ENCODE peak calls at places on chromosomes 11 and 22, in nine cellular contexts. D is stimulated activated naive CD4-positive, alpha-beta T cell; S is stimulated activated CD8-positive, alpha-beta memory T cell treated with anti-CD3 and anti-CD28 coated beads, Interleukin-15, amount 100 ng/mL, for 4 hours; R is HCEC 1CT; J is heart right ventricle; L is T-helper 9 cell; A is left cardiac atrium; Y is RCC 7860; T is activated T-helper 1 cell treated with anti-CD3 and anti-CD28 coated beads, Interleukin-2, amount 50 U/mL, for 16 hours. V is an unnamed sample.

GRCh38 chr11:134373591-134374052 is 38.4 kb downstream of the B3GAT1 start:
- DNase-seq in L (no peak), J (no peak), S (no peak), A (no peak), T (no peak), Y (no peak), D (no peak), R (no peak), V (no peak)

GRCh38 chr11:12006552-12007229 is 1.7 kb downstream of the DKK3 start:
- DNase-seq in T (no peak), Y (no peak), R (no peak), L (no peak), J (no peak), A (no peak), S (no peak), D (no peak), V (no peak)

GRCh38 chr11:33861911-33862310 is 30.0 kb downstream of the LMO2 start:
- DNase-seq in L (no peak), T (no peak), J (no peak), D (no peak), R (no peak), A (no peak), Y (no peak), S (no peak), V (no peak)

GRCh38 chr22:29359469-29359868 is 28.9 kb downstream of the AP1B1 start:
- DNase-seq in R (peak), A (peak), J (peak), D (no peak), Y (peak), L (no peak), S (no peak), T (no peak), V (peak)

GRCh38 chr11:110230377-110230776 is 66.0 kb downstream of the RDX start:
- DNase-seq in S (no peak), R (no peak), Y (no peak), D (no peak), L (no peak), J (no peak), T (no peak), A (no peak), V (no peak)

GRCh38 chr11:75291741-75292140 is 51.2 kb downstream of the TPBGL start:
- DNase-seq in D (no peak), S (no peak), J (no peak), R (no peak), Y (no peak), L (no peak), T (no peak), A (no peak), V (no peak)

GRCh38 chr22:28989035-28989464 is 72.6 kb downstream of the C22orf31 start:
- DNase-seq in A (no peak), T (no peak), S (no peak), R (no peak), J (no peak), D (no peak), L (no peak), Y (no peak), V (peak)

GRCh38 chr11:17385492-17385891 is 3.0 kb downstream of the KCNJ11 start:
- DNase-seq in L (no peak), D (no peak), T (no peak), S (no peak), A (no peak), R (no peak), J (no peak), Y (no peak), V (no peak)

GRCh38 chr11:22234743-22235142 is 41.9 kb downstream of the ANO5 start:
- DNase-seq in L (no peak), D (no peak), J (no peak), T (no peak), S (no peak), Y (no peak), A (no peak), R (no peak), V (no peak)

GRCh38 chr11:115665345-115665901 is 161.2 kb upstream of the CADM1 start:
- DNase-seq in J (no peak), S (no peak), R (no peak), A (no peak), Y (no peak), L (no peak), D (no peak), T (no peak), V (no peak)

GRCh38 chr11:113572349-113572748 is 97.2 kb upstream of the DRD2 start:
- DNase-seq in A (no peak), T (no peak), S (no peak), Y (no peak), R (no peak), L (no peak), J (no peak), D (no peak), V (no peak)

GRCh38 chr22:45320326-45320976 is 10.7 kb downstream of the FAM118A start:
- DNase-seq in S (no peak), J (no peak), L (no peak), R (peak), A (no peak), T (no peak), D (no peak), Y (no peak), V (no peak)

GRCh38 chr11:576791-577610 is 731 bp downstream of the PHRF1 start:
- DNase-seq in J (no peak), T (no peak), Y (no peak), A (no peak), D (no peak), R (no peak), S (no peak), L (no peak), V (peak)

GRCh38 chr22:48098936-48099245 is 1336.4 kb downstream of the TBC1D22A start:
- DNase-seq in S (no peak), T (no peak), L (no peak), J (no peak), R (no peak), Y (no peak), D (no peak), A (no peak), V (no peak)

GRCh38 chr11:35035894-35036408 is 103.0 kb upstream of the CD44 start:
- DNase-seq in J (no peak), R (peak), T (no peak), Y (peak), S (no peak), D (no peak), A (no peak), L (no peak), V (peak)

GRCh38 chr11:34537636-34538035 is 24.0 kb upstream of the ELF5 start:
- DNase-seq in A (no peak), T (no peak), J (no peak), R (no peak), S (no peak), D (no peak), L (no peak), Y (no peak), V (no peak)

GRCh38 chr11:34633990-34634725 is 13.3 kb downstream of the EHF start:
- DNase-seq in R (peak), D (no peak), S (no peak), A (no peak), L (no peak), J (no peak), Y (no peak), T (no peak), V (no peak)

GRCh38 chr11:88352139-88352538 is 14.6 kb upstream of the CTSC start:
- DNase-seq in T (no peak), J (no peak), A (no peak), R (no peak), S (no peak), D (no peak), Y (no peak), L (no peak), V (peak)

GRCh38 chr11:65500262-65501004 is 1.6 kb downstream of the MALAT1 start:
- DNase-seq in T (no peak), L (no peak), D (no peak), Y (peak), S (no peak), J (no peak), A (no peak), R (peak), V (peak)

GRCh38 chr22:50717709-50718351 is 20.2 kb upstream of the ACR start:
- DNase-seq in L (no peak), J (no peak), R (no peak), A (no peak), D (no peak), T (no peak), S (no peak), Y (no peak), V (no peak)

GRCh38 chr11:61731956-61732675 is 20.3 kb upstream of the MYRF start:
- DNase-seq in A (no peak), R (no peak), D (no peak), T (no peak), L (no peak), S (no peak), Y (no peak), J (no peak), V (peak)

GRCh38 chr11:73538381-73538872 is 59.5 kb downstream of the FAM168A start:
- DNase-seq in L (no peak), Y (no peak), S (no peak), A (no peak), D (no peak), T (no peak), R (no peak), J (no peak), V (peak)

GRCh38 chr22:21696115-21696514 is 30.3 kb downstream of the PPIL2 start:
- DNase-seq in L (no peak), Y (no peak), R (no peak), S (no peak), A (no peak), T (no peak), D (no peak), J (no peak), V (no peak)

GRCh38 chr11:7449196-7449840 is 36.0 kb upstream of the OLFML1 start:
- DNase-seq in R (no peak), J (no peak), T (no peak), Y (no peak), S (no peak), D (no peak), A (no peak), L (no peak), V (no peak)

GRCh38 chr11:13051257-13051656 is 42.1 kb downstream of the RASSF10 start:
- DNase-seq in L (no peak), D (no peak), J (no peak), A (no peak), R (no peak), S (no peak), T (no peak), Y (no peak), V (no peak)

GRCh38 chr22:42932857-42933782 is 76.0 kb upstream of the ARFGAP3 start:
- DNase-seq in D (no peak), Y (no peak), A (no peak), S (no peak), R (no peak), J (no peak), T (no peak), L (no peak), V (peak)

GRCh38 chr22:21714059-21714770 is 21.4 kb downstream of the YPEL1 start:
- DNase-seq in L (no peak), A (no peak), S (no peak), T (no peak), Y (no peak), D (no peak), R (no peak), J (no peak), V (no peak)

GRCh38 chr22:32649515-32650200 is 151.8 kb upstream of the TIMP3 start:
- DNase-seq in R (no peak), S (no peak), L (no peak), J (no peak), Y (peak), D (no peak), A (peak), T (no peak), V (peak)

GRCh38 chr11:46338988-46339666 is 8.1 kb upstream of the DGKZ start:
- DNase-seq in S (no peak), A (peak), D (no peak), J (peak), Y (no peak), R (no peak), L (no peak), T (no peak), V (no peak)

GRCh38 chr11:45921561-45922424 is 663 bp upstream of the LARGE2 start:
- DNase-seq in L (no peak), T (no peak), D (no peak), R (no peak), J (no peak), S (no peak), A (no peak), Y (no peak), V (no peak)

GRCh38 chr22:47450876-47451475 is 688.5 kb downstream of the TBC1D22A start:
- DNase-seq in J (no peak), A (no peak), S (no peak), Y (no peak), D (no peak), R (no peak), L (no peak), T (no peak), V (no peak)

GRCh38 chr11:27934830-27935145 is 173.2 kb downstream of the KIF18A start:
- DNase-seq in A (no peak), S (no peak), D (no peak), R (peak), J (no peak), Y (peak), L (no peak), T (no peak), V (peak)

GRCh38 chr11:35170503-35170902 is 31.5 kb downstream of the CD44 start:
- DNase-seq in D (no peak), L (no peak), R (no peak), J (no peak), S (no peak), Y (no peak), T (no peak), A (no peak), V (peak)

GRCh38 chr22:25054943-25055511 is 102.5 kb downstream of the KIAA1671 start:
- DNase-seq in J (no peak), D (no peak), S (no peak), T (no peak), R (no peak), L (no peak), A (peak), Y (no peak), V (no peak)

GRCh38 chr22:46933526-46933925 is 171.1 kb downstream of the TBC1D22A start:
- DNase-seq in T (no peak), A (no peak), J (no peak), S (no peak), R (no peak), L (no peak), Y (no peak), D (no peak), V (no peak)

GRCh38 chr22:39814899-39815298 is 78.7 kb downstream of the ENTHD1 start:
- DNase-seq in Y (no peak), D (no peak), A (no peak), R (peak), S (no peak), L (no peak), J (no peak), T (no peak), V (no peak)

GRCh38 chr11:118003021-118003423 is 16.8 kb downstream of the IL10RA start:
- DNase-seq in A (no peak), J (no peak), T (no peak), S (no peak), D (no peak), L (no peak), R (no peak), Y (no peak), V (no peak)